ENCODE peak calls at places on chromosome 14, in six cellular contexts. S is tibial nerve, Y is adrenal gland, H is transverse colon, C is uterus, L is heart left ventricle. G is an unnamed sample.

GRCh38 chr14:37974421-37974820 is 233.3 kb upstream of the SSTR1 start:
- DNase-seq in H (no peak), Y (no peak), S (no peak), L (no peak), C (no peak), G (no peak)

GRCh38 chr14:63435838-63436237 is 107.3 kb downstream of the PPP2R5E start:
- DNase-seq in C (peak; percentile 63), Y (peak; percentile 83), S (peak; percentile 35), H (peak; percentile 57), L (no peak), G (no peak)

GRCh38 chr14:104085032-104085888 is at the start of gene ASPG:
- DNase-seq in C (peak; percentile 61), Y (peak; percentile 57), L (peak; percentile 71), H (peak; percentile 62), S (no peak), G (no peak)

GRCh38 chr14:69812725-69813124 is 15.7 kb upstream of the SLC10A1 start:
- DNase-seq in C (no peak), H (peak; percentile 47), Y (no peak), L (no peak), S (no peak), G (no peak)

GRCh38 chr14:94008234-94008633 is 11.1 kb downstream of the CCDC197 start:
- DNase-seq in Y (no peak), C (no peak), S (no peak), H (no peak), L (no peak), G (no peak)

GRCh38 chr14:26896447-26896846 is 298.6 kb upstream of the NOVA1 start:
- DNase-seq in S (no peak), Y (no peak), C (no peak), L (no peak), H (no peak), G (no peak)

GRCh38 chr14:35247777-35248475 is 44.3 kb upstream of the PSMA6 start:
- DNase-seq in S (no peak), C (no peak), H (no peak), L (no peak), Y (no peak), G (no peak)

GRCh38 chr14:59261334-59261733 is 72.9 kb downstream of the DAAM1 start:
- DNase-seq in C (no peak), S (no peak), Y (no peak), L (no peak), H (no peak), G (no peak)

GRCh38 chr14:91377700-91378652 is 39.6 kb downstream of the CCDC88C start:
- DNase-seq in C (no peak), Y (no peak), S (no peak), L (peak; percentile 56), H (peak; percentile 52), G (no peak)

GRCh38 chr14:68088463-68088862 is 268.9 kb downstream of the RAD51B start:
- DNase-seq in L (no peak), H (no peak), S (no peak), Y (no peak), C (peak; percentile 48), G (no peak)

GRCh38 chr14:73591690-73592448 is at the start of gene ACOT4:
- DNase-seq in C (no peak), L (peak; percentile 62), H (peak; percentile 56), Y (peak; percentile 35), S (no peak), G (no peak)

GRCh38 chr14:28294834-28295440 is 471.6 kb upstream of the FOXG1 start:
- DNase-seq in H (no peak), L (no peak), S (no peak), Y (no peak), C (no peak), G (no peak)

GRCh38 chr14:70359076-70359424 is 433 bp downstream of the COX16 start:
- DNase-seq in Y (no peak), S (no peak), L (no peak), C (no peak), H (no peak), G (peak; percentile 19)

GRCh38 chr14:99892406-99892805 is 99.2 kb downstream of the EML1 start:
- DNase-seq in C (no peak), H (no peak), S (no peak), L (no peak), Y (no peak), G (no peak)
- H3K4me1 ChIP-seq in C (no peaks in the 10 kb centered on the region), H (no peaks in the 10 kb centered on the region), S (no peaks in the 10 kb centered on the region), L (no peaks in the 10 kb centered on the region), Y (no peaks in the 10 kb centered on the region), G (no peaks in the 10 kb centered on the region)

DNA sequence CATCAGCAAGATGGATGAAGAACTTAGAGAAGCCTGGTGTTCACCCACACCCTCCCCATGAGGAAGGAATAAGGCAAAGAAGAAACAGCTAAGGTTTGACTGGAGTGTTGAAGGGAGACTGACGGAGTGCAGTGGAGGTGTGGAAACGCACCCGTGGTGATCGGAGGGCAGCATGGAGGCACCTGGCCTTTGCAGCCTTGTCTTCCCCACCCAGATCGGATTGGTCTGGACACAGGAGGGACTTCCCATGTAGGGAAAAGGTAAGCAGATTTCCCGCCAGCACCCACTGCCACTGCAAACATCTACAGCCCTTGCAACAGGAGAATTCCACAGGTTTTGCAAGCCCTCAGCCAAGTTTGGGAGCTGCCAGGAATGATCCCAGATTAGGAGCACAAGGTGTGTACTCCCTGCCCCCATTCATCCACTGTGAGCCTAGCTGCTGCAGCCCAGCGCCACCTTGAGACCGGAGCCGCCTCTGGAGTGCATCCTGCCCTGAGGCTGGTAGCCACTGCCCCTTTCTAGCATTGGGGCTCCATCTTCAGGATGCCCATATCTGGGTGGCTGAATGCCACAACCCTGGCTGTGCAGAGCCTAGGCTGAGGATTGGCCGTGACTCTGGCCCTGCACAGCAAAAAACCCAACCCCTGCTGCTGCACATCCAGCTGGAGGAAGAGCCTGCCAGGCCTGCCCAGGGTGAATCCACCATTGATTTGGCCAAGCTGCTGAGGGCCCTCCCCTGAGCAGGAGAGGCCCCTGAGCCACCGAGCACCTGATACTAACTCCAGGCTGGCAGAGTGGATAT is 411.1 kb downstream of the TMEM121 start:
- DNase-seq in L (peak; percentile 30), Y (peak; percentile 10), C (no peak), S (no peak), H (no peak), G (no peak)
- TF ChIP-seq POLR2A in L (no peak), Y (no peak), C (no peak), S (no peak), H (no peak), G (no peak)

DNA sequence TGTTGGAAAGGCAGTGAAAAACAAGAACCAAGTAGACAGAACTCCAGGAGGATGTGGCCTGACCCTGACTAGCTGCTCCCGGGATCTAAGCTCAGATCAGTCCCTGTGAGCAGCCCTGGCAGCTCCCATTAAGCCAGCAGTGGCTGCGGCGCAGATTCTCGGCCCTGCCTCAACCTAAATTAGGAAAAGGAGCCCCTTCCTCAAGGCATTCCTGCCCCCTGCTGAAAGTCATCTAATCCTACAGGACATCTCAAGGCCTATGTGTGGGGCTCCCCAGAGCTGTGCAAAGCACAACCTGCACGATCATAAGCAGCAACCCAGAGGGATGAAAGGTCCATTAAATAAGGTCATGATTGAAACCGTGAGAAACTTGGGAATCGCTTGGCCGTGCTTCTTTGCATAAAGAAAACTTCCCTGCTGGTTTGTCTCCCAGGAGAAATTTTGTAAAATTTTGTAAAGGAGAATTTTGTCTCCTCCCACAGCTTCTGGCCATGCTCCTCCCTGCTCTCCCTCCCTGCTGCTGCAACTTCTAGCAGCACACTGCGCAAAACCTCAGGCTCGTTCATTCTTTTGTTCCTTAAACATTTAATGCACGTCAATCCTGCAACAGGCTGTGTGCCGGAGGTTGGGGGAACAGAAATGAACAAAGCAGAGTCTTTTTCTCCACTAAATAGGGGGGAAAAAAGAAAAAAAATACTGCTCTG is 96.6 kb upstream of the SLC35F4 start:
- DNase-seq in H (no peak), L (no peak), S (no peak), Y (no peak), C (peak; percentile 22), G (no peak)
- TF ChIP-seq CTCF in H (no peak), L (no peak), S (no peak), Y (no peak), C (no peak), G (no peak)

DNA sequence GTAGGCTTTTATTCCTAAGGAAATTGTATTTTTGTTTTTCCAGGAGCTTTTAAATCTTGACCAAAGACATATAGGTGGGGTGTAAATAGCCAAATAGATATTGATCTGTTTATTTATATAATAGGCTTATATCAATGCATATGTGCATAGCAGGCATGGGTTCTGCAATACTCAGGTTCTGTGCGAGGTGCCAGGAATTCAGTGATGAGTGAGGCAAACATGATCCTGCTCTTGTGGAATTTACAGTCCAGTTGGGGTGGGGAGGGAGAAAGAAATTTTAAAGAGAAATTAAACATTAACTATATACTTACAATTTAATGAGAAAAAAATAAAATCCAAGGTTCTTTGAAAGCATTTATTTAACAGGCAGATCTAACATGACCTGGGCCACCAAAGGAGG is 160.3 kb upstream of the HIF1A start:
- DNase-seq in C (no peak), H (no peak), S (no peak), L (no peak), Y (no peak), G (no peak)
- H3K4me1 ChIP-seq in C (no peaks in the 10 kb centered on the region), H (peaks cover 84% of the 10 kb centered on the region), S (no peaks in the 10 kb centered on the region), L (peaks cover 35% of the 10 kb centered on the region), Y (peaks cover 59% of the 10 kb centered on the region), G (peaks cover 7% of the 10 kb centered on the region)

G was measured in breast epithelium.